ENCODE peak calls at places on chromosome X, in nine cellular contexts. One of them, this sample, is unnamed.

GRCh38 chrX:9133426-9133825 is 99.5 kb upstream of the FAM9B start:
- DNase-seq in activated CD4-positive, alpha-beta memory T cell treated with anti-CD3 and anti-CD28 coated beads, Interleukin-2, amount 10 ng/mL, durations not matched to agents 7 days and 5 days: no peak
- DNase-seq in EL: peak
- DNase-seq in OCI-LY7: no peak
- DNase-seq in T-helper 17 cell: no peak
- DNase-seq in breast epithelium: no peak
- DNase-seq in stimulated activated CD4-positive, alpha-beta T cell treated with anti-CD3 and anti-CD28 coated beads, Interleukin-15, amount 100 ng/mL, for 1 hour: no peak
- DNase-seq in GM20000: no peak
- DNase-seq in naive thymus-derived CD4-positive, alpha-beta T cell: no peak
- DNase-seq in this sample: no peak

GRCh38 chrX:150361070-150361776 is 1.9 kb upstream of the MAMLD1 start:
- DNase-seq in breast epithelium: no peak
- DNase-seq in T-helper 17 cell: peak
- DNase-seq in GM20000: no peak
- DNase-seq in activated CD4-positive, alpha-beta memory T cell treated with anti-CD3 and anti-CD28 coated beads, Interleukin-2, amount 10 ng/mL, durations not matched to agents 7 days and 5 days: peak
- DNase-seq in naive thymus-derived CD4-positive, alpha-beta T cell: no peak
- DNase-seq in OCI-LY7: no peak
- DNase-seq in EL: peak
- DNase-seq in stimulated activated CD4-positive, alpha-beta T cell treated with anti-CD3 and anti-CD28 coated beads, Interleukin-15, amount 100 ng/mL, for 1 hour: no peak
- DNase-seq in this sample: no peak

GRCh38 chrX:16953606-16954211 is 7.3 kb downstream of the REPS2 start:
- DNase-seq in naive thymus-derived CD4-positive, alpha-beta T cell: no peak
- DNase-seq in breast epithelium: no peak
- DNase-seq in GM20000: no peak
- DNase-seq in T-helper 17 cell: no peak
- DNase-seq in stimulated activated CD4-positive, alpha-beta T cell treated with anti-CD3 and anti-CD28 coated beads, Interleukin-15, amount 100 ng/mL, for 1 hour: no peak
- DNase-seq in EL: no peak
- DNase-seq in OCI-LY7: no peak
- DNase-seq in activated CD4-positive, alpha-beta memory T cell treated with anti-CD3 and anti-CD28 coated beads, Interleukin-2, amount 10 ng/mL, durations not matched to agents 7 days and 5 days: no peak
- DNase-seq in this sample: no peak

GRCh38 chrX:79477691-79478090 is 110.6 kb upstream of the ITM2A start:
- DNase-seq in naive thymus-derived CD4-positive, alpha-beta T cell: no peak
- DNase-seq in stimulated activated CD4-positive, alpha-beta T cell treated with anti-CD3 and anti-CD28 coated beads, Interleukin-15, amount 100 ng/mL, for 1 hour: no peak
- DNase-seq in breast epithelium: no peak
- DNase-seq in OCI-LY7: no peak
- DNase-seq in EL: no peak
- DNase-seq in GM20000: no peak
- DNase-seq in activated CD4-positive, alpha-beta memory T cell treated with anti-CD3 and anti-CD28 coated beads, Interleukin-2, amount 10 ng/mL, durations not matched to agents 7 days and 5 days: no peak
- DNase-seq in T-helper 17 cell: no peak
- DNase-seq in this sample: no peak

GRCh38 chrX:40094900-40095587 is 2.7 kb downstream of the BCOR start:
- DNase-seq in activated CD4-positive, alpha-beta memory T cell treated with anti-CD3 and anti-CD28 coated beads, Interleukin-2, amount 10 ng/mL, durations not matched to agents 7 days and 5 days: peak
- DNase-seq in naive thymus-derived CD4-positive, alpha-beta T cell: no peak
- DNase-seq in T-helper 17 cell: no peak
- DNase-seq in GM20000: no peak
- DNase-seq in OCI-LY7: no peak
- DNase-seq in EL: peak
- DNase-seq in stimulated activated CD4-positive, alpha-beta T cell treated with anti-CD3 and anti-CD28 coated beads, Interleukin-15, amount 100 ng/mL, for 1 hour: no peak
- DNase-seq in breast epithelium: no peak
- DNase-seq in this sample: no peak

GRCh38 chrX:115642895-115643530 is 82.0 kb downstream of the PLS3 start:
- DNase-seq in stimulated activated CD4-positive, alpha-beta T cell treated with anti-CD3 and anti-CD28 coated beads, Interleukin-15, amount 100 ng/mL, for 1 hour: no peak
- DNase-seq in OCI-LY7: peak
- DNase-seq in activated CD4-positive, alpha-beta memory T cell treated with anti-CD3 and anti-CD28 coated beads, Interleukin-2, amount 10 ng/mL, durations not matched to agents 7 days and 5 days: peak
- DNase-seq in T-helper 17 cell: no peak
- DNase-seq in GM20000: peak
- DNase-seq in EL: peak
- DNase-seq in naive thymus-derived CD4-positive, alpha-beta T cell: peak
- DNase-seq in breast epithelium: no peak
- DNase-seq in this sample: peak

GRCh38 chrX:21487832-21488231 is 113.6 kb downstream of the CNKSR2 start:
- DNase-seq in stimulated activated CD4-positive, alpha-beta T cell treated with anti-CD3 and anti-CD28 coated beads, Interleukin-15, amount 100 ng/mL, for 1 hour: no peak
- DNase-seq in naive thymus-derived CD4-positive, alpha-beta T cell: no peak
- DNase-seq in EL: no peak
- DNase-seq in OCI-LY7: no peak
- DNase-seq in T-helper 17 cell: no peak
- DNase-seq in GM20000: no peak
- DNase-seq in breast epithelium: no peak
- DNase-seq in activated CD4-positive, alpha-beta memory T cell treated with anti-CD3 and anti-CD28 coated beads, Interleukin-2, amount 10 ng/mL, durations not matched to agents 7 days and 5 days: no peak
- DNase-seq in this sample: no peak

GRCh38 chrX:150897371-150898319 is 823 bp downstream of the CD99L2 start:
- DNase-seq in stimulated activated CD4-positive, alpha-beta T cell treated with anti-CD3 and anti-CD28 coated beads, Interleukin-15, amount 100 ng/mL, for 1 hour: no peak
- DNase-seq in EL: peak
- DNase-seq in GM20000: peak
- DNase-seq in activated CD4-positive, alpha-beta memory T cell treated with anti-CD3 and anti-CD28 coated beads, Interleukin-2, amount 10 ng/mL, durations not matched to agents 7 days and 5 days: peak
- DNase-seq in naive thymus-derived CD4-positive, alpha-beta T cell: peak
- DNase-seq in OCI-LY7: peak
- DNase-seq in breast epithelium: no peak
- DNase-seq in T-helper 17 cell: peak
- DNase-seq in this sample: no peak

GRCh38 chrX:30615229-30615628 is 37.7 kb upstream of the TASL start:
- DNase-seq in breast epithelium: no peak
- DNase-seq in EL: peak
- DNase-seq in activated CD4-positive, alpha-beta memory T cell treated with anti-CD3 and anti-CD28 coated beads, Interleukin-2, amount 10 ng/mL, durations not matched to agents 7 days and 5 days: no peak
- DNase-seq in OCI-LY7: no peak
- DNase-seq in stimulated activated CD4-positive, alpha-beta T cell treated with anti-CD3 and anti-CD28 coated beads, Interleukin-15, amount 100 ng/mL, for 1 hour: no peak
- DNase-seq in naive thymus-derived CD4-positive, alpha-beta T cell: no peak
- DNase-seq in T-helper 17 cell: no peak
- DNase-seq in GM20000: no peak
- DNase-seq in this sample: no peak

GRCh38 chrX:55210931-55211677 is 9.0 kb upstream of the PAGE5 start:
- DNase-seq in stimulated activated CD4-positive, alpha-beta T cell treated with anti-CD3 and anti-CD28 coated beads, Interleukin-15, amount 100 ng/mL, for 1 hour: no peak
- DNase-seq in OCI-LY7: no peak
- DNase-seq in breast epithelium: no peak
- DNase-seq in activated CD4-positive, alpha-beta memory T cell treated with anti-CD3 and anti-CD28 coated beads, Interleukin-2, amount 10 ng/mL, durations not matched to agents 7 days and 5 days: no peak
- DNase-seq in EL: no peak
- DNase-seq in GM20000: no peak
- DNase-seq in naive thymus-derived CD4-positive, alpha-beta T cell: no peak
- DNase-seq in T-helper 17 cell: no peak
- DNase-seq in this sample: no peak

GRCh38 chrX:132216806-132217202 is 2.4 kb downstream of the RAP2C start:
- DNase-seq in GM20000: no peak
- DNase-seq in OCI-LY7: no peak
- DNase-seq in stimulated activated CD4-positive, alpha-beta T cell treated with anti-CD3 and anti-CD28 coated beads, Interleukin-15, amount 100 ng/mL, for 1 hour: no peak
- DNase-seq in breast epithelium: no peak
- DNase-seq in EL: peak
- DNase-seq in naive thymus-derived CD4-positive, alpha-beta T cell: peak
- DNase-seq in activated CD4-positive, alpha-beta memory T cell treated with anti-CD3 and anti-CD28 coated beads, Interleukin-2, amount 10 ng/mL, durations not matched to agents 7 days and 5 days: no peak
- DNase-seq in T-helper 17 cell: no peak
- DNase-seq in this sample: no peak

GRCh38 chrX:2710496-2710895 is 19.4 kb downstream of the CD99 start:
- DNase-seq in T-helper 17 cell: no peak
- DNase-seq in OCI-LY7: no peak
- DNase-seq in GM20000: no peak
- DNase-seq in naive thymus-derived CD4-positive, alpha-beta T cell: no peak
- DNase-seq in activated CD4-positive, alpha-beta memory T cell treated with anti-CD3 and anti-CD28 coated beads, Interleukin-2, amount 10 ng/mL, durations not matched to agents 7 days and 5 days: no peak
- DNase-seq in EL: no peak
- DNase-seq in stimulated activated CD4-positive, alpha-beta T cell treated with anti-CD3 and anti-CD28 coated beads, Interleukin-15, amount 100 ng/mL, for 1 hour: no peak
- DNase-seq in breast epithelium: no peak
- DNase-seq in this sample: no peak

GRCh38 chrX:87265518-87265917 is 252.1 kb upstream of the KLHL4 start:
- DNase-seq in EL: no peak
- DNase-seq in T-helper 17 cell: no peak
- DNase-seq in GM20000: no peak
- DNase-seq in activated CD4-positive, alpha-beta memory T cell treated with anti-CD3 and anti-CD28 coated beads, Interleukin-2, amount 10 ng/mL, durations not matched to agents 7 days and 5 days: no peak
- DNase-seq in breast epithelium: no peak
- DNase-seq in naive thymus-derived CD4-positive, alpha-beta T cell: no peak
- DNase-seq in stimulated activated CD4-positive, alpha-beta T cell treated with anti-CD3 and anti-CD28 coated beads, Interleukin-15, amount 100 ng/mL, for 1 hour: no peak
- DNase-seq in OCI-LY7: no peak
- DNase-seq in this sample: no peak

GRCh38 chrX:40539214-40540142 is 41.3 kb upstream of the ATP6AP2 start:
- DNase-seq in T-helper 17 cell: peak
- DNase-seq in breast epithelium: peak
- DNase-seq in OCI-LY7: peak
- DNase-seq in stimulated activated CD4-positive, alpha-beta T cell treated with anti-CD3 and anti-CD28 coated beads, Interleukin-15, amount 100 ng/mL, for 1 hour: peak
- DNase-seq in naive thymus-derived CD4-positive, alpha-beta T cell: peak
- DNase-seq in activated CD4-positive, alpha-beta memory T cell treated with anti-CD3 and anti-CD28 coated beads, Interleukin-2, amount 10 ng/mL, durations not matched to agents 7 days and 5 days: peak
- DNase-seq in GM20000: peak
- DNase-seq in EL: peak
- DNase-seq in this sample: no peak

GRCh38 chrX:32087663-32088062 is 1015.8 kb upstream of the FTHL17 start:
- DNase-seq in EL: no peak
- DNase-seq in T-helper 17 cell: no peak
- DNase-seq in activated CD4-positive, alpha-beta memory T cell treated with anti-CD3 and anti-CD28 coated beads, Interleukin-2, amount 10 ng/mL, durations not matched to agents 7 days and 5 days: no peak
- DNase-seq in OCI-LY7: no peak
- DNase-seq in breast epithelium: no peak
- DNase-seq in naive thymus-derived CD4-positive, alpha-beta T cell: no peak
- DNase-seq in stimulated activated CD4-positive, alpha-beta T cell treated with anti-CD3 and anti-CD28 coated beads, Interleukin-15, amount 100 ng/mL, for 1 hour: no peak
- DNase-seq in GM20000: no peak
- DNase-seq in this sample: no peak

This sample was measured in frontal cortex.